ENCODE peak calls at places on chromosomes 6 and 20, in seven cellular contexts. B, D, W, X, G, Q and N are unnamed samples.

GRCh38 chr6:137286926-137287325 is 67.7 kb upstream of the IFNGR1 start:
- DNase-seq in Q (no peak), W (no peak), D (no peak), X (no peak), G (peak; percentile 21), B (no peak), N (no peak)

GRCh38 chr20:48212806-48213509 is 427.7 kb upstream of the SULF2 start:
- DNase-seq in W (no peak), Q (no peak), G (no peak), D (no peak), X (no peak), B (no peak), N (no peak)

GRCh38 chr6:166242888-166243287 is 65.3 kb downstream of the PRR18 start:
- DNase-seq in B (no peak), W (no peak), X (no peak), G (no peak), Q (no peak), D (no peak), N (no peak)

GRCh38 chr6:147508871-147509608 is 550 bp downstream of the SAMD5 start:
- DNase-seq in X (peak; percentile 34), Q (peak; percentile 74), G (no peak), B (no peak), W (no peak), D (no peak), N (peak; percentile 6)

GRCh38 chr6:107591346-107591745 is 101.4 kb downstream of the SOBP start:
- DNase-seq in G (no peak), Q (no peak), W (no peak), B (no peak), X (no peak), D (no peak), N (no peak)

GRCh38 chr20:19758888-19759331 is 852 bp downstream of the RIN2 start:
- DNase-seq in B (peak; percentile 59), W (no peak), X (peak; percentile 3), D (no peak), Q (peak; percentile 89), G (peak; percentile 53), N (no peak)

GRCh38 chr6:89025633-89026032 is 54.9 kb upstream of the PNRC1 start:
- DNase-seq in D (no peak), G (no peak), W (no peak), X (no peak), Q (no peak), B (no peak), N (no peak)

GRCh38 chr6:56491606-56492328 is 150.9 kb downstream of the DST start:
- DNase-seq in B (peak; percentile 30), X (peak; percentile 44), Q (no peak), W (no peak), G (peak; percentile 73), D (no peak), N (no peak)

GRCh38 chr6:155946860-155947259 is 491.2 kb upstream of the NOX3 start:
- DNase-seq in W (no peak), Q (peak; percentile 73), D (no peak), B (no peak), G (no peak), X (no peak), N (no peak)

GRCh38 chr6:46676604-46677313 is 10.9 kb upstream of the TDRD6 start:
- DNase-seq in B (no peak), W (no peak), D (no peak), G (no peak), X (no peak), Q (no peak), N (no peak)

GRCh38 chr6:5827061-5828037 is 179.4 kb downstream of the NRN1 start:
- DNase-seq in D (no peak), W (no peak), G (no peak), Q (no peak), X (no peak), B (no peak), N (no peak)

GRCh38 chr6:73290435-73290834 is 27.4 kb upstream of the KHDC1 start:
- DNase-seq in D (no peak), W (no peak), G (peak; percentile 72), X (peak; percentile 69), B (no peak), Q (no peak), N (no peak)

GRCh38 chr6:33651403-33651802 is 30.3 kb downstream of the ITPR3 start:
- DNase-seq in G (no peak), B (no peak), W (no peak), Q (no peak), D (no peak), X (no peak), N (no peak)

GRCh38 chr20:31713312-31714049 is 9.2 kb downstream of the BCL2L1 start:
- DNase-seq in B (peak; percentile 64), W (no peak), Q (no peak), G (peak; percentile 98), D (no peak), X (peak; percentile 99), N (no peak)

GRCh38 chr6:3696525-3696924 is 55.0 kb downstream of the PXDC1 start:
- DNase-seq in Q (no peak), W (no peak), B (no peak), X (no peak), D (no peak), G (no peak), N (no peak)

GRCh38 chr6:98463038-98463437 is 371.3 kb upstream of the POU3F2 start:
- DNase-seq in X (no peak), B (no peak), Q (no peak), G (no peak), D (no peak), W (no peak), N (no peak)